ENCODE peak calls at places on chromosomes 1 and 21, in six cellular contexts. A is activated CD4-positive, alpha-beta T cell treated with anti-CD3 and anti-CD28 coated beads, Interleukin-2, amount 10 ng/mL, durations not matched to agents 7 days and 5 days; L is memory B cell; J is A673; O is stromal cell of bone marrow; T is endothelial cell. K is an unnamed sample.

GRCh38 chr1:56904706-56905105 is 50.1 kb downstream of the C8A start:
- DNase-seq in A (no peak), O (no peak), J (no peak), T (no peak), L (no peak), K (no peak)

GRCh38 chr1:7471836-7472235 is 299.3 kb upstream of the VAMP3 start:
- DNase-seq in J (peak; percentile 89), L (no peak), A (no peak), O (no peak), T (no peak), K (no peak)

GRCh38 chr1:66283583-66284041 is 250.3 kb upstream of the SGIP1 start:
- DNase-seq in J (no peak), A (peak; percentile 35), O (no peak), L (no peak), T (no peak), K (no peak)

GRCh38 chr1:234961468-234962339 is 166.9 kb downstream of the TOMM20 start:
- DNase-seq in T (no peak), L (no peak), A (no peak), O (peak; percentile 94), J (no peak), K (no peak)

GRCh38 chr1:44029911-44030605 is 1.2 kb downstream of the SLC6A9 start:
- DNase-seq in L (peak; percentile 84), J (peak; percentile 95), O (peak; percentile 79), A (peak; percentile 92), T (peak; percentile 77), K (no peak)

GRCh38 chr1:145962157-145963102 is 1.9 kb downstream of the ANKRD34A start:
- DNase-seq in T (no peak), J (peak; percentile 54), A (peak; percentile 20), L (no peak), O (no peak), K (no peak)

GRCh38 chr1:234863596-234863995 is 253.6 kb upstream of the IRF2BP2 start:
- DNase-seq in T (no peak), J (no peak), O (peak; percentile 62), A (no peak), L (no peak), K (no peak)

GRCh38 chr1:111422546-111423391 is 4.8 kb downstream of the OVGP1 start:
- DNase-seq in L (no peak), T (no peak), J (no peak), A (no peak), O (no peak), K (no peak)

GRCh38 chr1:103945774-103946173 is 196.1 kb downstream of the AMY1C start:
- DNase-seq in A (no peak), L (no peak), T (no peak), J (peak; percentile 5), O (no peak), K (no peak)

GRCh38 chr1:241518447-241519307 is 878 bp downstream of the FH start:
- DNase-seq in A (peak; percentile 15), T (peak; percentile 42), L (no peak), O (peak; percentile 3), J (no peak), K (no peak)

GRCh38 chr1:85111709-85112108 is 63.4 kb upstream of the MCOLN3 start:
- DNase-seq in L (no peak), J (no peak), T (no peak), A (no peak), O (no peak), K (no peak)

GRCh38 chr1:68175621-68176398 is 56.5 kb downstream of the WLS start:
- DNase-seq in T (no peak), L (no peak), O (no peak), A (no peak), J (peak; percentile 15), K (no peak)

GRCh38 chr1:246951413-246951812 is 19.7 kb upstream of the AHCTF1 start:
- DNase-seq in J (no peak), O (no peak), T (no peak), A (no peak), L (no peak), K (no peak)

GRCh38 chr1:11571906-11572616 is 82.2 kb downstream of the FBXO2 start:
- DNase-seq in L (no peak), J (peak; percentile 15), O (no peak), T (peak; percentile 56), A (peak; percentile 45), K (no peak)

GRCh38 chr1:78155121-78155520 is 109.4 kb downstream of the GIPC2 start:
- DNase-seq in L (no peak), T (no peak), J (no peak), O (no peak), A (no peak), K (no peak)

GRCh38 chr1:2978691-2979190 is 42.5 kb upstream of the ACTRT2 start:
- DNase-seq in A (no peak), T (no peak), O (no peak), L (no peak), J (no peak), K (no peak)

GRCh38 chr1:17104782-17105181 is 14.5 kb downstream of the PADI2 start:
- DNase-seq in O (no peak), L (no peak), A (no peak), T (no peak), J (no peak), K (no peak)

GRCh38 chr1:165893507-165893906 is 66.1 kb downstream of the UCK2 start:
- DNase-seq in L (no peak), T (no peak), A (no peak), J (no peak), O (no peak), K (no peak)

GRCh38 chr1:69824932-69825331 is 257.2 kb downstream of the LRRC7 start:
- DNase-seq in L (no peak), A (no peak), O (no peak), J (peak; percentile 9), T (no peak), K (no peak)

GRCh38 chr21:39016740-39017315 is 166.4 kb downstream of the PSMG1 start:
- DNase-seq in T (no peak), A (no peak), L (peak; percentile 16), O (no peak), J (no peak), K (no peak)

GRCh38 chr1:101509370-101509769 is 272.6 kb downstream of the S1PR1 start:
- DNase-seq in O (no peak), J (no peak), L (no peak), T (no peak), A (no peak), K (no peak)

GRCh38 chr1:98794196-98794886 is 132.8 kb downstream of the SNX7 start:
- DNase-seq in J (peak; percentile 73), T (peak; percentile 39), L (peak; percentile 46), A (peak; percentile 65), O (peak; percentile 55), K (peak; percentile 30)

GRCh38 chr1:230982698-230983097 is 3.8 kb downstream of the ARV1 start:
- DNase-seq in A (no peak), J (no peak), L (no peak), T (no peak), O (no peak), K (no peak)

GRCh38 chr1:101567582-101568189 is 330.9 kb downstream of the S1PR1 start:
- DNase-seq in O (peak; percentile 3), L (peak; percentile 43), J (peak; percentile 62), A (peak; percentile 54), T (peak; percentile 51), K (peak; percentile 10)

GRCh38 chr1:231684333-231685244 is 58.0 kb downstream of the DISC1 start:
- DNase-seq in A (no peak), J (no peak), T (no peak), L (no peak), O (no peak), K (no peak)

GRCh38 chr21:45278156-45278911 is 9.4 kb downstream of the POFUT2 start:
- DNase-seq in T (no peak), A (no peak), O (no peak), L (no peak), J (no peak), K (no peak)

GRCh38 chr1:245874942-245875580 is 632.0 kb downstream of the SMYD3 start:
- DNase-seq in O (peak; percentile 40), A (no peak), T (no peak), L (no peak), J (peak; percentile 47), K (no peak)

GRCh38 chr1:36223373-36223995 is 759 bp upstream of the THRAP3 start:
- DNase-seq in T (no peak), J (peak; percentile 37), O (peak; percentile 58), A (peak; percentile 51), L (peak; percentile 58), K (peak; percentile 18)

GRCh38 chr1:58162952-58163550 is 383.5 kb downstream of the OMA1 start:
- DNase-seq in J (peak; percentile 87), L (no peak), O (peak; percentile 43), T (peak; percentile 75), A (peak; percentile 9), K (peak; percentile 24)

GRCh38 chr1:169890761-169891538 is 2.7 kb downstream of the SCYL3 start:
- DNase-seq in O (no peak), T (no peak), A (peak; percentile 52), J (no peak), L (no peak), K (no peak)

K was measured in Panc1.